ENCODE peak calls at places on chromosomes 12 and 14, in six cellular contexts. S is activated B cell treated with CpG ODN at 0.5 μM for 24 hours; G is GM13977; A is PC-9; T is stimulated activated CD4-positive, alpha-beta T cell treated with anti-CD3 and anti-CD28 coated beads, Interleukin-12 subunit alpha, Interleukin-12 subunit beta, amount 100 ng/mL, for 4 hours; E is cardiac muscle cell. W is an unnamed sample.

GRCh38 chr12:3139760-3140159 is 62.6 kb downstream of the TSPAN9 start:
- DNase-seq in S (no peak), G (no peak), A (no peak), T (no peak), E (no peak), W (no peak)

GRCh38 chr12:57429473-57430116 is 1.2 kb downstream of the R3HDM2 start:
- DNase-seq in S (no peak), G (no peak), A (no peak), T (no peak), E (peak), W (no peak)

GRCh38 chr12:69102856-69103255 is 136.5 kb upstream of the CPSF6 start:
- DNase-seq in S (no peak), G (no peak), A (no peak), T (no peak), E (no peak), W (no peak)

GRCh38 chr12:98750511-98750910 is 105.4 kb downstream of the APAF1 start:
- DNase-seq in S (no peak), G (no peak), A (no peak), T (no peak), E (no peak), W (no peak)

GRCh38 chr14:50366589-50366988 is 30.1 kb downstream of the CDKL1 start:
- DNase-seq in S (no peak), G (no peak), A (no peak), T (no peak), E (no peak), W (no peak)

GRCh38 chr12:89821901-89822300 is 113.3 kb upstream of the ATP2B1 start:
- DNase-seq in S (no peak), G (peak), A (no peak), T (no peak), E (no peak), W (no peak)

GRCh38 chr14:70698288-70698687 is 56.6 kb downstream of the TTC9 start:
- DNase-seq in S (no peak), G (no peak), A (peak), T (no peak), E (peak), W (no peak)

GRCh38 chr14:56195219-56195618 is 77.0 kb downstream of the PELI2 start:
- DNase-seq in S (no peak), G (no peak), A (no peak), T (no peak), E (no peak), W (no peak)

GRCh38 chr12:79360269-79360668 is 330.5 kb downstream of the PAWR start:
- DNase-seq in S (no peak), G (no peak), A (no peak), T (no peak), E (no peak), W (peak)

GRCh38 chr14:104732355-104732804 is 8.4 kb downstream of the ADSS1 start:
- DNase-seq in S (no peak), G (no peak), A (no peak), T (no peak), E (no peak), W (no peak)

GRCh38 chr12:103677905-103678304 is 90.8 kb downstream of the STAB2 start:
- DNase-seq in S (no peak), G (no peak), A (no peak), T (no peak), E (no peak), W (no peak)

GRCh38 chr12:94761559-94761958 is 111.2 kb upstream of the TMCC3 start:
- DNase-seq in S (no peak), G (no peak), A (peak), T (no peak), E (peak), W (no peak)

GRCh38 chr14:105364100-105364708 is 34.1 kb upstream of the TEX22 start:
- DNase-seq in S (peak), G (peak), A (no peak), T (peak), E (peak), W (no peak)

GRCh38 chr14:63991833-63992232 is 139.0 kb downstream of the SYNE2 start:
- DNase-seq in S (no peak), G (no peak), A (no peak), T (no peak), E (no peak), W (no peak)

GRCh38 chr14:67630186-67630585 is 10.5 kb downstream of the ARG2 start:
- DNase-seq in S (no peak), G (no peak), A (no peak), T (no peak), E (no peak), W (no peak)

GRCh38 chr12:32249701-32250270 is 143.1 kb downstream of the BICD1 start:
- DNase-seq in S (no peak), G (no peak), A (peak), T (no peak), E (no peak), W (no peak)

GRCh38 chr12:51021694-51022093 is 4.5 kb downstream of the SLC11A2 start:
- DNase-seq in S (no peak), G (no peak), A (no peak), T (no peak), E (no peak), W (no peak)

GRCh38 chr12:65659681-65660080 is 164.6 kb upstream of the HMGA2 start:
- DNase-seq in S (no peak), G (no peak), A (no peak), T (no peak), E (no peak), W (no peak)

GRCh38 chr12:3491938-3492867 is 1.2 kb downstream of the PRMT8 start:
- DNase-seq in S (peak), G (peak), A (no peak), T (peak), E (peak), W (no peak)

GRCh38 chr14:92679246-92679645 is 69.2 kb downstream of the LGMN start:
- DNase-seq in S (no peak), G (no peak), A (no peak), T (no peak), E (no peak), W (no peak)